ENCODE peak calls at places on chromosomes 3 and 15, in nine cellular contexts. G is stomach, H is GM23338, F is esophagus muscularis mucosa, S is breast epithelium, B is SK-N-SH, L is HCT116, C is HepG2, Q is suprapubic skin. U is an unnamed sample.

GRCh38 chr3:183259621-183260020 is 6.6 kb downstream of the B3GNT5 start:
- DNase-seq in B (no peak), S (no peak), L (no peak), H (no peak), F (no peak), G (no peak), C (no peak), Q (no peak), U (no peak)

GRCh38 chr15:56835598-56836275 is 82.7 kb upstream of the TCF12 start:
- DNase-seq in C (no peak), G (no peak), L (no peak), H (no peak), Q (no peak), S (no peak), B (peak), F (no peak), U (no peak)

GRCh38 chr3:129077222-129077621 is 16.6 kb downstream of the GP9 start:
- DNase-seq in C (peak), H (no peak), G (no peak), Q (no peak), B (no peak), L (no peak), F (no peak), S (no peak), U (no peak)

GRCh38 chr15:93072011-93072410 is 17.0 kb downstream of the RGMA start:
- DNase-seq in S (no peak), C (no peak), F (no peak), L (no peak), B (peak), G (no peak), Q (peak), H (peak), U (no peak)

GRCh38 chr3:32508731-32509130 is 6.1 kb upstream of the CMTM6 start:
- DNase-seq in G (no peak), S (no peak), B (no peak), C (no peak), Q (no peak), F (no peak), H (no peak), L (no peak), U (no peak)

GRCh38 chr15:23869391-23869790 is 182.3 kb upstream of the NDN start:
- DNase-seq in G (no peak), H (peak), S (no peak), C (peak), B (peak), Q (no peak), L (no peak), F (no peak), U (peak)

GRCh38 chr15:39236375-39236774 is 344.5 kb upstream of the THBS1 start:
- DNase-seq in G (no peak), H (no peak), L (no peak), F (no peak), B (no peak), Q (no peak), C (no peak), S (no peak), U (no peak)

GRCh38 chr3:33577173-33577572 is 137.0 kb upstream of the UBP1 start:
- DNase-seq in L (no peak), B (no peak), H (no peak), F (no peak), Q (no peak), C (peak), G (no peak), S (no peak), U (no peak)

GRCh38 chr15:81942655-81943054 is 103.2 kb downstream of the MEX3B start:
- DNase-seq in F (no peak), B (no peak), H (no peak), L (no peak), G (no peak), C (no peak), Q (no peak), S (no peak), U (no peak)

GRCh38 chr15:81948142-81948709 is 97.6 kb downstream of the MEX3B start:
- DNase-seq in L (no peak), Q (no peak), G (no peak), F (no peak), S (no peak), C (no peak), H (no peak), B (no peak), U (no peak)

GRCh38 chr15:81941479-81941878 is 104.3 kb downstream of the MEX3B start:
- DNase-seq in C (no peak), Q (no peak), L (no peak), B (no peak), G (no peak), H (no peak), S (no peak), F (no peak), U (no peak)

GRCh38 chr15:81942157-81942556 is 103.7 kb downstream of the MEX3B start:
- DNase-seq in S (no peak), B (no peak), H (no peak), C (no peak), F (no peak), G (no peak), Q (no peak), L (no peak), U (no peak)

DNA sequence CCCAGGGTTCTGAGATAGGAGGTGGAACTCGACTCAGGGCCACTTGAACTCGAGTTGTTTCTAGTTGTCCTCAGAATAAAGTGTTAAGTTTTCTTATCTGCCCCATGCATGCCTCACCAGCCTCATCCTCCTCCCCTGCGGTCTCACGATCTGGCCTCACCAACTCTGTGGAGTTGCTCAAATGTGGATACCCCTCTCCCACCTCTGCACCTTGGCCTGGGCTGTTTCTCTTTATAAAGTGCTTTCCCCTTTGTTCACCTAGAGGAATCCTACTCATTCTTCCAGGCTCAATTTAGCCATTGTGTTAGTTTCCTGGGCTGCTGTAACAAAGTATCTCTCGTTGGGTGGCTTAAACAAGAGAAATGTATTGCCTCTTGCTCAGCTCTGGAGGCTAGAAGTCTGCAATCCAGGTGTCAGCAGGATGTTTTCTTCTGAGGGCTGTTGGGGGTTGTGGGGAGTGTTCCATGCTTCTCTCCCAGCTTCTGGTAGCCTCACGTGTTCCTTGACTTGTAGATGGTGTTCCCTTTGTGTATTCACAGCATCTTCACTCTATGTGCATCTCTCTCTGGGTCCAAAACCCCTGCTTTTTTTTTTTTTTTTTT is 100.7 kb downstream of the MEX3B start:
- DNase-seq in F (no peak), H (peak), G (no peak), S (no peak), L (no peak), C (no peak), Q (no peak), B (no peak), U (no peak)
- TF ChIP-seq POLR2AphosphoS5 in F (no peak), H (no peak), G (no peak), S (no peak), L (no peak), C (no peak), Q (no peak), B (no peak), U (no peak)

GRCh38 chr3:127786358-127787070 is 35.8 kb downstream of the MGLL start:
- DNase-seq in G (peak), B (peak), C (no peak), L (no peak), H (no peak), F (peak), Q (peak), S (peak), U (peak)

GRCh38 chr3:127788436-127788835 is 33.9 kb downstream of the MGLL start:
- DNase-seq in L (no peak), H (no peak), S (no peak), G (no peak), B (no peak), Q (no peak), C (no peak), F (no peak), U (peak)

GRCh38 chr3:127787966-127788365 is 34.3 kb downstream of the MGLL start:
- DNase-seq in L (no peak), H (no peak), Q (no peak), F (no peak), B (no peak), C (no peak), G (no peak), S (no peak), U (no peak)

GRCh38 chr3:127787071-127787490 is 35.2 kb downstream of the MGLL start:
- DNase-seq in L (no peak), C (no peak), G (no peak), H (no peak), F (no peak), Q (peak), B (peak), S (peak), U (peak)

GRCh38 chr3:127787556-127787955 is 34.8 kb downstream of the MGLL start:
- DNase-seq in C (no peak), H (no peak), Q (no peak), B (no peak), F (no peak), G (no peak), S (no peak), L (no peak), U (peak)
- H3K27ac ChIP-seq in C (no peak), H (no peak), Q (peak), B (no peak), F (peak), G (peak), S (no peak), L (no peak), U (no peak)

DNA sequence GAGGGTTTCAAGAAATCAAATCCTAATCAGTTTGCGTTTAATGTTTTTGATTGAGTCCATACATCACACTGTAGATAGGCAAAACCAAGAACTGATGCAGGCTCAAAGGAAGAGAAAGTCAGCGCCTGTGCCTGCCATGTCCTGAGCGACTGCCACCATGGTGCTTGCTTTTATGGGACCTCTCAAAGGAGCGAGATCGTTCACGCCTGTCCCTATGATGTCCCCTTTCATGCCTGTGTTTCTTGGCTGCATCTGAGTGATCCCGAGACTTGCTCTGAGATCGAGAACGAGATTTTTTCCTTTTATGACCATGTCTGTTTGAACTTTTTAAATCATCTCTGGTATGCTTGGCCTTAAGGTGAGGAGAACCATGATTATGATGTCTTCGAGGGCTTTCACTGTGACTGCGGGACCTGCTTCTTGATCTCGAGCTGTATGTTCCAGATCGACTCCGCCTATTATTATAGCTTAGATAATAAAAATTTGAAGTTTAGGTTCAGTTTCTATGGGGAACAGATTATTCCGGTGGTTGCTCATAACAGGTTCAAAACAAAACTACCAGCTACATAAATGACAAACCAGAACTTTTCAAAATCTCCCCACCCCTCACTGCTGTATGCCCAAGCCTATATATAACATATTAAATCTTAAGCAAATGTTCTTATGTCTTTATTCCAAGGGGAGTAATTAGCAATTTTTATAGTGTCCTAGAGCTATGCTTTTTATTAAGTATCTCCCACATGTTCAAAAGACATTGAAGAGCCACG is 11.6 kb downstream of the CCNL1 start:
- DNase-seq in S (no peak), H (no peak), F (no peak), L (no peak), Q (no peak), G (no peak), B (no peak), C (no peak), U (no peak)
- TF ChIP-seq POLR2AphosphoS5 in S (peak), H (no peak), F (peak), L (no peak), Q (no peak), G (peak), B (peak), C (peak), U (no peak)

DNA sequence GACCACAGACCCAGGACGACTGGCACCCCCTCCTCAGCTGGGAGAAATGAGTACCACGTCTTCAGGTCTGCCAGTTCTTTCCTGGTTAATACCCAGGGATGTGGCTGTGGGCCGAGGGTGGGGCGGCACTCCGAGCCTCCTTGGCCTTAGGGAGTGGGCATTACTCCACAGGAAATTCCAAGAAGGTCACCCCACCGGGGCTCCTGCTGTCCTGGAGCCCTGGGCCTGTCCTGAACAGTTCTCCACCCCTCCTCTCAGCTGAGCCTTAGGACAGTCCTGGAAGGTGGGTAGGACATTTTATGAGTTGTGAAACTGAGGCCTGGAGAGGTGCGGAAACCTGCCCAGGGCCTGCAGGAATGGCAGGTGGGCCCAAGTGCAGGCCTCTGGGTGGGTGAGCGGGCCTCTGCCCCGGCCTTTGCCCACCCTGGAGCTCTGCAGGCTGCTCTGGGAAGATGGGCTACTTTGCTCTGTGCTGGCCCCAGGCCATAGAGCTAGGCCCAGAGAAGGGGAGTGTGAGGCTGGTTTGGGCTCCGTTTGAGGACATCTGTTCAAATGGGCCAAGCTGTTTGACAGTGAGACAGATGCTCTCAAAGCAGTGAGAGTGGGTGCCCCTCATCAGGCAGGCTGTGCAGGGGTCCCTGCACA is 103.1 kb downstream of the TMEM266 start:
- DNase-seq in C (no peak), Q (no peak), H (no peak), F (no peak), L (no peak), G (no peak), S (no peak), B (no peak), U (no peak)
- H3K27ac ChIP-seq in C (no peak), Q (peak), H (no peak), F (peak), L (no peak), G (peak), S (no peak), B (no peak), U (no peak)

GRCh38 chr3:165406425-165406824 is 210.2 kb upstream of the SLITRK3 start:
- DNase-seq in Q (no peak), C (no peak), F (no peak), G (no peak), H (no peak), L (no peak), S (no peak), B (no peak), U (no peak)
- TF ChIP-seq POLR2AphosphoS5 in Q (no peak), C (no peak), F (no peak), G (no peak), H (no peak), L (no peak), S (no peak), B (no peak), U (no peak)

GRCh38 chr3:37571269-37571668 is 290.4 kb upstream of the CTDSPL start:
- DNase-seq in H (no peak), Q (no peak), S (no peak), B (no peak), F (no peak), C (no peak), L (no peak), G (no peak), U (no peak)
- H3K27ac ChIP-seq in H (no peak), Q (no peak), S (no peak), B (no peak), F (no peak), C (no peak), L (no peak), G (no peak), U (no peak)

DNA sequence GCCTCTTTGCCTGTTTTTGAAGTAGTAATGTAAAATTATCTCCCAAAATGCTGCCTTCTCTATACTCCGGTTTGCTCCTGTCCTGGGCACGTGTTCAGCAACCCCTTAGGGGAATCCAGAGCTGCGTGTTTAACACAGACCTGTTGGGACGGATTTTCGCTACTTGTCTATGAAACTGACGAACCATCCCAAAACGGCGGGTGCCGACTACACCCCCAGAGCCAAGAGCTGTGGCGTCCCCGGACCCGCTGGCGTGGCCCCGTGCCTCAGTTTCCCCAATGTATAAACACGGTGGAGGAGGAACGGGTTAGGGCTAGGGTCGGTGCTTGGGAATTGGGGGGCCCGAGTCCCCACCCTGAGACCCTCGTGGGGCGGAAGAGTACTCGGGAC is 473 bp downstream of the FHIT start:
- DNase-seq in G (no peak), Q (peak), S (peak), B (peak), L (peak), H (peak), F (no peak), C (peak), U (no peak)
- TF ChIP-seq POLR2AphosphoS5 in G (no peak), Q (no peak), S (no peak), B (no peak), L (no peak), H (no peak), F (no peak), C (no peak), U (no peak)

GRCh38 chr3:5144316-5144994 is 22.4 kb downstream of the ARL8B start:
- DNase-seq in C (no peak), H (no peak), G (no peak), F (peak), S (no peak), L (no peak), Q (no peak), B (no peak), U (no peak)
- H3K27ac ChIP-seq in C (no peak), H (no peak), G (peak), F (no peak), S (peak), L (peak), Q (no peak), B (no peak), U (peak)

GRCh38 chr3:50237754-50238548 is 1.9 kb downstream of the GNAI2 start:
- DNase-seq in L (no peak), G (peak), Q (peak), B (peak), S (peak), F (peak), H (peak), C (no peak), U (peak)
- TF ChIP-seq POLR2AphosphoS5 in L (no peak), G (peak), Q (peak), B (peak), S (no peak), F (peak), H (peak), C (no peak), U (peak)

U was measured in spleen.